ENCODE peak calls at places on chromosomes 1 and 21, in ten cellular contexts. Q is neural progenitor cell; R is hepatocyte; D is CD8-positive, alpha-beta memory T cell; U is upper lobe of right lung; L is brain microvascular endothelial cell; S is GM23248; V is suprapubic skin; Y is pancreas; I is small intestine. J is an unnamed sample. For H3K27me3, the result is how much of the 10 kb centered on the place peaks cover.

GRCh38 chr21:40165671-40166070 is 298.4 kb downstream of the PCP4 start:
- DNase-seq in Q (peak), R (no peak), D (no peak), U (no peak), L (no peak), S (no peak), V (peak), Y (no peak), I (no peak), J (no peak)

GRCh38 chr1:98315309-98315708 is 346.2 kb upstream of the SNX7 start:
- DNase-seq in Q (no peak), R (no peak), D (no peak), U (no peak), L (peak), S (peak), V (no peak), Y (no peak), I (no peak), J (no peak)

GRCh38 chr1:179938752-179939151 is 15.9 kb upstream of the CEP350 start:
- DNase-seq in Q (no peak), R (peak), D (no peak), U (no peak), L (no peak), S (peak), V (no peak), Y (no peak), I (peak), J (no peak)

GRCh38 chr1:56758135-56758534 is 61.1 kb downstream of the FYB2 start:
- DNase-seq in Q (peak), R (peak), D (no peak), U (no peak), L (no peak), S (no peak), V (no peak), Y (peak), I (peak), J (no peak)

GRCh38 chr1:114229368-114229767 is 75.7 kb upstream of the SYT6 start:
- DNase-seq in Q (no peak), R (no peak), D (no peak), U (no peak), L (no peak), S (no peak), V (no peak), Y (no peak), I (no peak), J (no peak)

GRCh38 chr21:17921579-17922530 is 102.7 kb upstream of the C21orf91 start:
- DNase-seq in Q (no peak), R (peak), D (no peak), U (no peak), L (peak), S (peak), V (no peak), Y (peak), I (no peak), J (no peak)

GRCh38 chr1:38052750-38053415 is 6.3 kb upstream of the POU3F1 start:
- DNase-seq in Q (peak), R (no peak), D (peak), U (no peak), L (no peak), S (no peak), V (no peak), Y (no peak), I (no peak), J (peak)

GRCh38 chr1:9321480-9321849 is 28.8 kb downstream of the SPSB1 start:
- DNase-seq in Q (no peak), R (peak), D (no peak), U (no peak), L (peak), S (peak), V (no peak), Y (no peak), I (no peak), J (no peak)

GRCh38 chr21:45429221-45430164 is 24.5 kb downstream of the COL18A1 start:
- DNase-seq in Q (no peak), R (no peak), D (no peak), U (no peak), L (no peak), S (no peak), V (no peak), Y (no peak), I (no peak), J (no peak)

GRCh38 chr1:218656301-218657037 is 311.3 kb downstream of the TGFB2 start:
- DNase-seq in Q (no peak), R (no peak), D (no peak), U (no peak), L (peak), S (peak), V (no peak), Y (no peak), I (no peak), J (no peak)

GRCh38 chr1:87805661-87806376 is 477.1 kb downstream of the LMO4 start:
- DNase-seq in Q (no peak), R (peak), D (no peak), U (no peak), L (no peak), S (peak), V (no peak), Y (peak), I (peak), J (no peak)

GRCh38 chr1:230408971-230409370 is 17.2 kb downstream of the PGBD5 start:
- DNase-seq in Q (no peak), R (no peak), D (no peak), U (no peak), L (no peak), S (no peak), V (no peak), Y (no peak), I (no peak), J (no peak)

GRCh38 chr1:151992345-151993083 is 1.1 kb downstream of the S100A10 start:
- DNase-seq in Q (peak), R (peak), D (no peak), U (peak), L (peak), S (peak), V (peak), Y (peak), I (peak), J (no peak)

GRCh38 chr1:64898107-64898861 is 68.1 kb downstream of the JAK1 start:
- DNase-seq in Q (no peak), R (peak), D (no peak), U (peak), L (peak), S (peak), V (peak), Y (peak), I (peak), J (no peak)

GRCh38 chr1:200980452-200980772 is 43.1 kb downstream of the KIF21B start:
- DNase-seq in Q (no peak), R (no peak), D (no peak), U (no peak), L (no peak), S (no peak), V (no peak), Y (no peak), I (no peak), J (no peak)

GRCh38 chr1:204493882-204494280 is 724 bp downstream of the PIK3C2B start:
- DNase-seq in Q (peak), R (peak), D (peak), U (peak), L (peak), S (peak), V (no peak), Y (peak), I (peak), J (no peak)

GRCh38 chr1:25253911-25254310 is 6.7 kb upstream of the RSRP1 start:
- DNase-seq in Q (no peak), R (no peak), D (no peak), U (no peak), L (peak), S (peak), V (no peak), Y (no peak), I (no peak), J (peak)

GRCh38 chr1:180253585-180254495 is 23.8 kb downstream of the LHX4 start:
- DNase-seq in Q (no peak), R (no peak), D (no peak), U (no peak), L (no peak), S (no peak), V (no peak), Y (peak), I (no peak), J (no peak)

GRCh38 chr1:230899845-230900251 is 31.5 kb upstream of the C1orf198 start:
- DNase-seq in Q (no peak), R (no peak), D (no peak), U (no peak), L (peak), S (peak), V (no peak), Y (no peak), I (no peak), J (no peak)

GRCh38 chr1:10795305-10796021 is 983 bp downstream of the CASZ1 start:
- DNase-seq in Q (peak), R (no peak), D (no peak), U (peak), L (no peak), S (peak), V (no peak), Y (peak), I (peak), J (no peak)

GRCh38 chr1:2251786-2252185 is 23.7 kb downstream of the SKI start:
- DNase-seq in Q (no peak), R (no peak), D (no peak), U (peak), L (no peak), S (no peak), V (no peak), Y (peak), I (peak), J (no peak)

GRCh38 chr1:165841582-165842362 is 14.4 kb downstream of the UCK2 start:
- DNase-seq in Q (no peak), R (no peak), D (no peak), U (no peak), L (peak), S (peak), V (no peak), Y (no peak), I (no peak), J (no peak)

GRCh38 chr1:195569934-195570333 is 1038.3 kb downstream of the KCNT2 start:
- DNase-seq in Q (no peak), R (no peak), D (no peak), U (no peak), L (no peak), S (no peak), V (no peak), Y (no peak), I (no peak), J (no peak)

GRCh38 chr1:218346391-218347204 is 1.5 kb downstream of the TGFB2 start:
- DNase-seq in Q (peak), R (peak), D (peak), U (no peak), L (no peak), S (peak), V (peak), Y (peak), I (no peak), J (no peak)

GRCh38 chr1:93593868-93594602 is 87.6 kb downstream of the BCAR3 start:
- DNase-seq in Q (no peak), R (peak), D (no peak), U (no peak), L (no peak), S (no peak), V (no peak), Y (no peak), I (no peak), J (no peak)

GRCh38 chr1:31036749-31037500 is 28.6 kb downstream of the PUM1 start:
- DNase-seq in Q (no peak), R (no peak), D (no peak), U (no peak), L (peak), S (peak), V (no peak), Y (no peak), I (no peak), J (no peak)

GRCh38 chr1:241444836-241445235 is 74.7 kb downstream of the FH start:
- DNase-seq in Q (no peak), R (no peak), D (no peak), U (no peak), L (no peak), S (no peak), V (no peak), Y (no peak), I (no peak), J (no peak)

DNA sequence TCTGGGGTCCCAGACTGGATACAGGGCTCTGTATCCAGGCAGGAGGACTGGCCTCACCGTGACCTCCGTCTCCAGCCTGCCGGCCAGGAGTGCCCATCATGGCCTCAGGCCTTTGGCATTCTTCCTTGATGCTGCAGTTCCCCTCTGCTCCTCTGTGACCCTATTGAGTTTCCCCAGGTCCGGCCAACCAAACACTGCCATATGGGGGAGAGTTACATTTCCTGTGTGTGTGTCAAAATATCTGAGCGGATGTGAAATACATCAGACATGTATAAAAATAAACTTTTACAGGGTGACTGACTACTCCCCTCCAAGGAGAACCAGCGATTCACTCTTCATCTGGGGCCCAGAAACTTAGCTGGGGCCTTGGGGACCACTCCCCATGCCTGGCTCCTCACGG is 10.2 kb upstream of the UBL4B start:
- DNase-seq in Q (no peak), R (no peak), D (no peak), U (no peak), L (no peak), S (no peak), V (no peak), Y (no peak), I (no peak), J (peak)
- H3K4me3 ChIP-seq in Q (no peak), R (no peak), D (no peak), U (no peak), L (no peak), S (no peak), V (no peak), Y (no peak), I (no peak), J (no peak)

DNA sequence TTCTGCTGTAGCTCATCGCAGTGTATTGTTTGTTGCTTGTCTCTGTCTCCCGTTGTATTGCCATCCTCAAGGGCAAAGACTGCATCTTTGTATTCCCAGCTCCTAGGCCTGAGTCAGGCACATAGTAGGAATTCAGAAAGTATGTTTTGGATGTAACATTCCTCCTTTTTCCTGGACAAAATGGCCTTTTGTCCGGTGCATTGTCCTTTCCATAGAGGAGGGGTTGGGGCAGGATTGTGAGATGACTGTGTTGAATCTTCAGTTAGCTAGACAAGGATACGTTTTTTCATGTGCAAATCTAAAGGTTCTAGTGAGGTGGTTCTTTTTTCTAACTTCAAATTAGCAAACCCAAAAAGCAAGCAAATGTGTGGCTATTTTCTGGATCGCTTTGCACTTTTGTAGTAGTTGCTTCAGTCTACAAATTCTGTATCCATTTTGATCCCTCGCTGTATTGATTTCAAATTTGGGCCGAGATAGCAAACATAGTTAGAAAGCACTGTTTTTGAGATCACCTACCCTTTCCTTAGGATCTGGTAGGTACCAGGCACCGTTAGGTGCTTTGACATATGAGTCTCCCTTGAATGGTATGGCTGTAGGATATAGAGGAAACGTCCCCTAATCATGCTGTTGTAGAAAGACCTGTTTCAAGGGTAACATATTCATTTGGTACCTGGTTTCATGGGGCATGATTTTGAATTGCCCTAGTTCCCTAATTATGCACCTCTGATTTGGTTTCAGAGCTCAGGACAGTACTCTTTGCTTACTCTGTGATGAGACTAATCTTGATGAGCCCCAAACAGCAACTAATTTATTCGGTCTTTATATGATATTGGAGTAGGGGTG is 1.2 kb downstream of the PPP1R8 start:
- DNase-seq in Q (peak), R (no peak), D (no peak), U (no peak), L (no peak), S (peak), V (no peak), Y (no peak), I (no peak), J (peak)
- H3K27ac ChIP-seq in Q (no peak), R (peak), D (peak), U (peak), L (peak), S (peak), V (peak), Y (no peak), I (no peak), J (peak)

GRCh38 chr21:36566606-36567005 is 86.7 kb upstream of the CLDN14 start:
- DNase-seq in Q (no peak), R (no peak), D (no peak), U (no peak), L (no peak), S (no peak), V (no peak), Y (no peak), I (no peak), J (no peak)
- H3K27me3 ChIP-seq in Q (under half), R (under half), D (under half), U (under half), L (under half), S (half or more), V (half or more), Y (under half), I (under half), J (under half)

GRCh38 chr1:155474156-155474555 is 88.4 kb downstream of the ASH1L start:
- DNase-seq in Q (no peak), R (no peak), D (no peak), U (no peak), L (no peak), S (no peak), V (no peak), Y (no peak), I (no peak), J (no peak)

GRCh38 chr1:155478270-155478852 is 84.2 kb downstream of the ASH1L start:
- DNase-seq in Q (no peak), R (no peak), D (no peak), U (no peak), L (no peak), S (no peak), V (no peak), Y (no peak), I (no peak), J (no peak)

GRCh38 chr1:155481761-155482160 is 80.8 kb downstream of the ASH1L start:
- DNase-seq in Q (no peak), R (no peak), D (no peak), U (no peak), L (no peak), S (no peak), V (no peak), Y (no peak), I (no peak), J (no peak)

GRCh38 chr1:155473422-155473821 is 89.2 kb downstream of the ASH1L start:
- DNase-seq in Q (no peak), R (no peak), D (no peak), U (no peak), L (no peak), S (no peak), V (no peak), Y (no peak), I (no peak), J (no peak)

GRCh38 chr1:155479205-155479604 is 83.4 kb downstream of the ASH1L start:
- DNase-seq in Q (no peak), R (no peak), D (no peak), U (no peak), L (peak), S (peak), V (no peak), Y (no peak), I (no peak), J (peak)
- H3K4me3 ChIP-seq in Q (no peak), R (no peak), D (no peak), U (no peak), L (no peak), S (no peak), V (no peak), Y (no peak), I (no peak), J (no peak)

GRCh38 chr1:167747988-167748387 is 26.2 kb downstream of the MPZL1 start:
- DNase-seq in Q (no peak), R (no peak), D (no peak), U (no peak), L (no peak), S (no peak), V (no peak), Y (no peak), I (no peak), J (no peak)

GRCh38 chr1:167744901-167745300 is 23.1 kb downstream of the MPZL1 start:
- DNase-seq in Q (no peak), R (no peak), D (no peak), U (no peak), L (no peak), S (no peak), V (no peak), Y (no peak), I (no peak), J (no peak)

GRCh38 chr1:167748901-167749300 is 27.1 kb downstream of the MPZL1 start:
- DNase-seq in Q (no peak), R (no peak), D (no peak), U (no peak), L (no peak), S (peak), V (no peak), Y (no peak), I (no peak), J (no peak)

GRCh38 chr1:167746988-167747655 is 25.3 kb downstream of the MPZL1 start:
- DNase-seq in Q (no peak), R (no peak), D (no peak), U (no peak), L (no peak), S (no peak), V (no peak), Y (no peak), I (no peak), J (peak)

GRCh38 chr1:167746013-167746672 is 24.4 kb downstream of the MPZL1 start:
- DNase-seq in Q (no peak), R (no peak), D (no peak), U (no peak), L (no peak), S (no peak), V (no peak), Y (no peak), I (no peak), J (no peak)
- H3K27ac ChIP-seq in Q (no peak), R (no peak), D (no peak), U (no peak), L (no peak), S (no peak), V (peak), Y (no peak), I (no peak), J (no peak)

J was measured in Karpas-422.